ENCODE peak calls at places on chromosomes 11 and 22, in four cellular contexts. C, B, O and A are unnamed samples.

GRCh38 chr11:86066606-86067229 is 2.2 kb downstream of the PICALM start:
- DNase-seq in C (no peak), O (no peak), B (no peak), A (no peak)

GRCh38 chr11:59273008-59273841 is 60.5 kb upstream of the MPEG1 start:
- DNase-seq in C (no peak), O (no peak), B (no peak), A (peak)

GRCh38 chr11:34169664-34170063 is 64.2 kb downstream of the NAT10 start:
- DNase-seq in C (no peak), O (no peak), B (no peak), A (no peak)

GRCh38 chr11:93085097-93085496 is 112.7 kb downstream of the SLC36A4 start:
- DNase-seq in C (no peak), B (no peak), O (no peak), A (no peak)

GRCh38 chr11:65859812-65860277 is 388 bp upstream of the MUS81 start:
- DNase-seq in O (no peak), B (no peak), C (no peak), A (no peak)

GRCh38 chr11:133991101-133991500 is 34.3 kb upstream of the IGSF9B start:
- DNase-seq in O (no peak), C (no peak), B (no peak), A (no peak)

GRCh38 chr22:27996981-27997380 is 77.9 kb upstream of the PITPNB start:
- DNase-seq in B (no peak), O (no peak), C (no peak), A (no peak)

GRCh38 chr22:43136255-43136654 is 6.9 kb downstream of the MCAT start:
- DNase-seq in C (peak), B (peak), O (peak), A (no peak)

GRCh38 chr22:24875862-24876506 is 70.0 kb downstream of the SGSM1 start:
- DNase-seq in B (peak), O (peak), C (no peak), A (peak)

GRCh38 chr11:70124321-70125061 is 46.4 kb downstream of the ANO1 start:
- DNase-seq in B (no peak), C (no peak), O (no peak), A (no peak)

GRCh38 chr22:28029201-28029948 is 110.3 kb upstream of the PITPNB start:
- DNase-seq in C (no peak), O (peak), B (peak), A (no peak)

GRCh38 chr11:129247129-129247528 is 55.0 kb upstream of the ARHGAP32 start:
- DNase-seq in C (no peak), B (peak), O (no peak), A (no peak)

GRCh38 chr11:1739576-1739975 is 10.8 kb downstream of the IFITM10 start:
- DNase-seq in C (no peak), O (no peak), B (no peak), A (no peak)

GRCh38 chr11:1738380-1738779 is 12.0 kb downstream of the IFITM10 start:
- DNase-seq in O (no peak), C (no peak), B (no peak), A (no peak)

GRCh38 chr11:1736447-1736992 is 13.9 kb downstream of the IFITM10 start:
- DNase-seq in B (no peak), O (no peak), C (no peak), A (no peak)

GRCh38 chr11:1735271-1735670 is 15.1 kb downstream of the IFITM10 start:
- DNase-seq in B (no peak), O (no peak), C (no peak), A (no peak)

GRCh38 chr11:1737080-1737757 is 13.2 kb downstream of the IFITM10 start:
- DNase-seq in B (no peak), O (no peak), C (no peak), A (no peak)
- TF ChIP-seq CTCF in B (no peak), O (no peak), C (no peak), A (no peak)

GRCh38 chr11:116951762-116952161 is 114.3 kb upstream of the APOA1 start:
- DNase-seq in O (no peak), C (no peak), B (no peak), A (no peak)
- TF ChIP-seq REST in O (no peak), C (no peak), B (no peak), A (no peak)

GRCh38 chr22:50624347-50625130 is 3.4 kb downstream of the ARSA start:
- DNase-seq in B (no peak), O (no peak), C (no peak), A (no peak)

GRCh38 chr22:50620861-50621490 is 7.0 kb downstream of the ARSA start:
- DNase-seq in O (no peak), B (no peak), C (peak), A (no peak)

GRCh38 chr22:50621491-50621880 is 6.5 kb downstream of the ARSA start:
- DNase-seq in B (no peak), C (no peak), O (no peak), A (peak)

GRCh38 chr22:50621948-50622722 is 5.8 kb downstream of the ARSA start:
- DNase-seq in O (no peak), C (no peak), B (no peak), A (no peak)

GRCh38 chr22:50622723-50623327 is 5.1 kb downstream of the ARSA start:
- DNase-seq in O (no peak), C (peak), B (no peak), A (no peak)
- TF ChIP-seq CTCF in O (no peak), C (peak), B (no peak), A (no peak)

GRCh38 chr11:114162719-114163123 is 103.2 kb downstream of the ZBTB16 start:
- DNase-seq in B (peak), O (no peak), C (no peak), A (no peak)
- TF ChIP-seq REST in B (no peak), O (no peak), C (no peak), A (no peak)

GRCh38 chr11:1234054-1234720 is 11.3 kb downstream of the MUC5B start:
- DNase-seq in C (no peak), B (no peak), O (no peak), A (no peak)

GRCh38 chr11:1232328-1233321 is 9.8 kb downstream of the MUC5B start:
- DNase-seq in C (no peak), O (no peak), B (no peak), A (no peak)

GRCh38 chr11:1231396-1232327 is 8.8 kb downstream of the MUC5B start:
- DNase-seq in B (no peak), C (no peak), O (no peak), A (no peak)

GRCh38 chr11:1234771-1235614 is 12.1 kb downstream of the MUC5B start:
- DNase-seq in B (no peak), O (no peak), C (no peak), A (no peak)

GRCh38 chr11:1233351-1234053 is 10.6 kb downstream of the MUC5B start:
- DNase-seq in C (no peak), B (no peak), O (no peak), A (no peak)
- TF ChIP-seq CTCF in C (peak), B (peak), O (no peak), A (no peak)

DNA sequence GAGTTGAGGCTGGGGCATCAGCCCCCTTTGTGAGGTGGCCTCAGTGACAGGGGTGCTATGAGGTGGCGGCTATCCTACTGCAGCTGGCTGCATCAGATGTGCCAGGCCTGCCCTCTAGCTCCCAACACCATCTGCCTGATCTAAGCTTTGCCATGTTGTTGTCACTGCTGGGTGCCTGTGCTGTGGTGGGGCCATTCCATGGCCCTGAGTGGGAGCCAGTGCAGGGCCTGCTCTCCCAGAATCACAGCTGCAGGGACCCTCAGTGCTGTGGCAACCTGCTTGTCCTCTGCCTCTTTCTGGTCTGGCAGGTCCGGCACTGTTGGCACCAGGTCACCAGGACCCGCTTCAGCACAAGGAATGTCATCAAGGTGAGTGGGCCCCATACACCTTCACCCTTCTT is 1.8 kb upstream of the SNU13 start:
- DNase-seq in O (no peak), C (no peak), B (no peak), A (no peak)
- TF ChIP-seq REST in O (no peak), C (no peak), B (no peak), A (no peak)

GRCh38 chr22:21765909-21766529 is 30.4 kb upstream of the YPEL1 start:
- DNase-seq in C (no peak), B (no peak), O (no peak), A (no peak)

GRCh38 chr22:21768435-21768834 is 32.8 kb upstream of the YPEL1 start:
- DNase-seq in C (no peak), B (no peak), O (no peak), A (no peak)

GRCh38 chr22:21764038-21764804 is 28.6 kb upstream of the YPEL1 start:
- DNase-seq in O (no peak), B (no peak), C (no peak), A (no peak)

GRCh38 chr22:21762712-21763581 is 27.4 kb upstream of the YPEL1 start:
- DNase-seq in C (no peak), B (no peak), O (no peak), A (no peak)

GRCh38 chr22:21766933-21767462 is 31.4 kb upstream of the YPEL1 start:
- DNase-seq in C (no peak), B (no peak), O (no peak), A (peak)
- TF ChIP-seq CTCF in C (no peak), B (no peak), O (no peak), A (no peak)

GRCh38 chr11:2369896-2370295 is 7.2 kb upstream of the CD81 start:
- DNase-seq in B (no peak), C (no peak), O (no peak), A (no peak)
- TF ChIP-seq REST in B (no peak), C (no peak), O (no peak), A (no peak)

GRCh38 chr11:57713849-57714248 is 1.5 kb downstream of the TMX2 start:
- DNase-seq in C (no peak), B (no peak), O (no peak), A (no peak)
- TF ChIP-seq CTCF in C (no peak), B (no peak), O (no peak), A (no peak)

DNA sequence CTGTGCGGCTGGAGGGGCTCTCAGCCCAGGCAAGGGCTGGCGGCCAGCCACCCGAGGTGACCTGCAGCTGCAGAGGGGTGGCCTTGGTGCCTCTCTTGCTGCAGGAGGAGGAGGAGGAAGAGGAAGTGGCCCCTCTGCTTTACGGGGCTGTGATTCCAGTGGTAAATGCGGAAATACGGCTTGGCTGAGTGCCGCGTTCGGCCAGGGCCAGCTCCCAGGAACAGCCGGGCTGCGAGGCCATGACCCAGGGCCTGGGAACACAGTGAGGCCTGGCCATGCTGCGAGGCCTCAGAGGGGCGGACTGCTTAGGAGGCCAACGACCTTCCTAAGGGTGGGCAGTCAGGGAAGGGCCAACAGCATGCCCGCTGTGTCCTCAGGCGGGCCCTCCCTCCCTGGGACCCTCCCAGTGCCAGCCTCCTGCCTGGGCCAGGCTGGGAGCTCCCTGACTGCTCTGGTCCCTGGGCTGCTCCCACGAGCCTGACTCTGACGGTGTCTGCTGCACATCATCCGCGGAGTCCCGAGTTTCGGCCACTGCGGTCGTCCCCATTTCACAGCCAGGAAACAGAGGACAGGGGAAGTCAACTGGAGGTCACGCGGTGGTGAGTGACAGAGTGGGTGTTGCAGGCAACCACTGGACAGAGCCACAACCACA is 20.8 kb upstream of the PPARA start:
- DNase-seq in C (no peak), B (no peak), O (no peak), A (peak)
- TF ChIP-seq REST in C (no peak), B (no peak), O (no peak), A (no peak)